ENCODE peak calls at places on chromosome 1, in seven cellular contexts. D, Y, F, N, C, R and M are unnamed samples.

GRCh38 chr1:30378991-30379581 is 344.3 kb downstream of the MATN1 start:
- DNase-seq in D (peak; percentile 52), Y (no peak), F (no peak), N (no peak), C (no peak), R (no peak), M (no peak)

GRCh38 chr1:92291372-92291999 is 7.3 kb downstream of the GLMN start:
- DNase-seq in D (peak; percentile 49), Y (peak; percentile 10), F (peak; percentile 52), N (peak; percentile 79), C (no peak), R (peak; percentile 31), M (peak; percentile 34)

GRCh38 chr1:41810446-41810845 is 108.3 kb downstream of the HIVEP3 start:
- DNase-seq in D (no peak), Y (no peak), F (no peak), N (peak; percentile 76), C (no peak), R (peak; percentile 30), M (peak; percentile 45)

GRCh38 chr1:244349103-244349531 is 102.6 kb downstream of the ADSS2 start:
- DNase-seq in D (no peak), Y (peak; percentile 15), F (no peak), N (no peak), C (no peak), R (no peak), M (no peak)

GRCh38 chr1:162055062-162055461 is 14.4 kb upstream of the NOS1AP start:
- DNase-seq in D (no peak), Y (peak; percentile 42), F (peak; percentile 66), N (no peak), C (peak; percentile 75), R (no peak), M (no peak)

GRCh38 chr1:29145739-29146437 is 22.2 kb upstream of the TMEM200B start:
- DNase-seq in D (no peak), Y (peak; percentile 19), F (no peak), N (no peak), C (no peak), R (no peak), M (no peak)

GRCh38 chr1:52056937-52057231 is 789 bp downstream of the BTF3L4 start:
- DNase-seq in D (no peak), Y (no peak), F (no peak), N (no peak), C (no peak), R (no peak), M (no peak)

GRCh38 chr1:68141079-68141800 is 90.8 kb upstream of the DIRAS3 start:
- DNase-seq in D (no peak), Y (no peak), F (no peak), N (peak; percentile 63), C (no peak), R (no peak), M (no peak)

GRCh38 chr1:50425376-50426107 is 2.3 kb upstream of the DMRTA2 start:
- DNase-seq in D (peak; percentile 68), Y (peak; percentile 60), F (no peak), N (peak; percentile 67), C (no peak), R (no peak), M (no peak)

GRCh38 chr1:88801575-88802208 is 89.7 kb downstream of the GTF2B start:
- DNase-seq in D (no peak), Y (no peak), F (no peak), N (peak; percentile 15), C (no peak), R (no peak), M (peak; percentile 66)

GRCh38 chr1:10803971-10804820 is 7.8 kb upstream of the CASZ1 start:
- DNase-seq in D (no peak), Y (no peak), F (no peak), N (no peak), C (no peak), R (no peak), M (no peak)

GRCh38 chr1:169725930-169726329 is 7.9 kb downstream of the SELE start:
- DNase-seq in D (no peak), Y (no peak), F (no peak), N (no peak), C (no peak), R (no peak), M (no peak)

GRCh38 chr1:94819945-94820746 is at the start of gene SLC44A3:
- DNase-seq in D (peak; percentile 88), Y (peak; percentile 35), F (no peak), N (peak; percentile 84), C (no peak), R (no peak), M (no peak)

GRCh38 chr1:55262822-55263221 is 47.7 kb upstream of the USP24 start:
- DNase-seq in D (no peak), Y (no peak), F (no peak), N (no peak), C (no peak), R (no peak), M (no peak)

GRCh38 chr1:2413495-2414296 is 1.3 kb upstream of the PEX10 start:
- DNase-seq in D (no peak), Y (peak; percentile 53), F (no peak), N (peak; percentile 38), C (no peak), R (no peak), M (peak; percentile 48)

GRCh38 chr1:2415801-2416208 is 3.4 kb upstream of the PEX10 start:
- DNase-seq in D (no peak), Y (no peak), F (no peak), N (no peak), C (no peak), R (no peak), M (no peak)

GRCh38 chr1:2414297-2414958 is 2.1 kb upstream of the PEX10 start:
- DNase-seq in D (peak; percentile 91), Y (peak; percentile 67), F (no peak), N (peak; percentile 88), C (peak; percentile 64), R (peak; percentile 90), M (no peak)

GRCh38 chr1:2416403-2416802 is 4.0 kb upstream of the PEX10 start:
- DNase-seq in D (no peak), Y (no peak), F (no peak), N (no peak), C (no peak), R (no peak), M (no peak)

GRCh38 chr1:2415337-2415736 is 3.0 kb upstream of the PEX10 start:
- DNase-seq in D (no peak), Y (no peak), F (no peak), N (no peak), C (no peak), R (no peak), M (no peak)
- TF ChIP-seq REST in D (no peak), Y (no peak), F (no peak), N (no peak), C (no peak), R (no peak), M (no peak)

GRCh38 chr1:228219245-228219961 is 11.6 kb downstream of the OBSCN start:
- DNase-seq in D (no peak), Y (no peak), F (no peak), N (no peak), C (no peak), R (no peak), M (no peak)

GRCh38 chr1:228216371-228217320 is 8.8 kb downstream of the OBSCN start:
- DNase-seq in D (no peak), Y (no peak), F (no peak), N (no peak), C (no peak), R (no peak), M (no peak)

GRCh38 chr1:228218513-228219244 is 10.8 kb downstream of the OBSCN start:
- DNase-seq in D (no peak), Y (no peak), F (no peak), N (no peak), C (no peak), R (no peak), M (no peak)

GRCh38 chr1:228215663-228216116 is 7.8 kb downstream of the OBSCN start:
- DNase-seq in D (no peak), Y (no peak), F (no peak), N (no peak), C (no peak), R (no peak), M (no peak)

GRCh38 chr1:228217551-228218344 is 9.9 kb downstream of the OBSCN start:
- DNase-seq in D (no peak), Y (no peak), F (no peak), N (no peak), C (no peak), R (peak; percentile 39), M (no peak)
- H3K4me3 ChIP-seq in D (no peak overlapping the region), Y (no peak overlapping the region), F (no peak overlapping the region), N (no peak overlapping the region), C (no peak overlapping the region), R (no peak overlapping the region), M (no peak overlapping the region)

DNA sequence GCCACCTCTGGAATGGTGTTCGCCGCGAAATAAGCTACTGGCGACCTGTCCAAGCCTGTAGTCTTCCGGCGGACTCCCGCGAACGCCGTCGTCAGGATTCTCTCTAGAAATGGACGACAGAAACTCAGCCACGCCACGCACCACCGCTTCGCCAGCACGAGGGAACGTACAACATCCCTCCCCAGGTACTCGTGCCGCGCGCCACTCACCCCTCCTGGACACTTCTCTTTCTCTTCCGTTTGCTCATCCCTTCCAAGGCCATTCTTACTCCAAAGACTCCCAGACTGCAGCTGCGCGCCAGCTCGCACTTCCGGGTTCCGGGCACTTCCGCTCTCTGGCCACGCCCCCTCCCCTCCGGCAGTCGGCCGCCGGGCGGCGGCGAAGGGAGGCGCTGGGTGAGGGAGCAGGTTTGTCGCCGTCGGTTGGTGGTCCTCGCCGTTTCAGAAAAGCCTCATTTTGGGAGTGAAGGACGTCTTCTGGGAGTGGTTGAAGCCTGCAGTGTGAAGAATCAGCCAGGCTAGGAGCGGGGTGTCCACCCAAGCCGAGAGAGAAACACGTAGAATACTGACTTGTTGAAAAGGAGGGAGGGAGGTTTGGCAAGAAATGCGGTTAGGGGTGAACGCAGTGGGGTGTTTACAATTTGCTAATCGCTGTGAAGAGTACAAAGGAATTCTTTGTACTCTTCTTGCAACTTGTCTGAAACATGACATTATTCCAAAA is at the start of gene RBM34:
- DNase-seq in D (peak; percentile 93), Y (peak; percentile 93), F (peak; percentile 71), N (peak; percentile 95), C (peak; percentile 67), R (peak; percentile 95), M (peak; percentile 93)
- TF ChIP-seq CTCF in D (peak; percentile 12), Y (no peak), F (no peak), N (no peak), C (no peak), R (peak; percentile 52), M (no peak)

DNA sequence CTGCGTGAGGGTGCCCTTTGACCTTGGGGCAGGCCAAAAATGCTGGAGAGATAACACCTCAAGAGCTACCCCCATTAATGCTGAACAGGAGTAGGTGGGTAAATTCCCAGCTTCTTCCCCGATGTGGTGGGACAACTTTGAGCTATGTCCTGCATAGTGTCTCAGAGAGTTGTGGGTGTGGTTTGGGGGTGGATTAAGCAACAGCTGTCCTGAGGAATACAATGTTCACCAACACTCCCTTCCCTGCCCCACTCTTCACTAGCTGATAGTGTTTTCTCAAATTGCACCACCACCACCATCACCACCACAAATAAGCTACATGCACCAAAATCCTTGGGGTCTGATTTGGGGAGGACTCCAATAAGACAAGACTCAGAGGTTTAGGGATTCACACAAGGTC is 258.4 kb downstream of the HLX start:
- DNase-seq in D (no peak), Y (no peak), F (no peak), N (no peak), C (no peak), R (no peak), M (no peak)
- TF ChIP-seq REST in D (no peak), Y (no peak), F (no peak), N (no peak), C (no peak), R (no peak), M (no peak)

GRCh38 chr1:32759997-32760623 is 57.0 kb downstream of the YARS1 start:
- DNase-seq in D (no peak), Y (peak; percentile 92), F (peak; percentile 94), N (peak; percentile 98), C (peak; percentile 47), R (peak; percentile 55), M (no peak)
- H3K4me3 ChIP-seq in D (no peak overlapping the region), Y (peak overlapping the region; percentile 21), F (peak overlapping the region; percentile 48), N (peak overlapping the region; percentile 44), C (peak overlapping the region; percentile 43), R (no peak overlapping the region), M (no peak overlapping the region)